ENCODE peak calls at places on chromosome 10, in five cellular contexts. D is HCT116, M is A549, Q is heart left ventricle, V is K562. G is an unnamed sample.

GRCh38 chr10:16606421-16606820 is 84.7 kb upstream of the C1QL3 start:
- DNase-seq in D (no peak), M (no peak), Q (no peak), V (no peak), G (no peak)

GRCh38 chr10:19745672-19746071 is 70.6 kb upstream of the PLXDC2 start:
- DNase-seq in D (no peak), M (no peak), Q (no peak), V (no peak), G (no peak)

GRCh38 chr10:105769248-105770184 is 1128.4 kb downstream of the SORCS3 start:
- DNase-seq in D (no peak), M (no peak), Q (no peak), V (no peak), G (no peak)

GRCh38 chr10:99917963-99918825 is 91.6 kb downstream of the DNMBP start:
- DNase-seq in D (no peak), M (peak), Q (peak), V (no peak), G (no peak)

GRCh38 chr10:30562787-30563186 is 66.8 kb downstream of the LYZL2 start:
- DNase-seq in D (no peak), M (no peak), Q (no peak), V (no peak), G (no peak)

GRCh38 chr10:33416691-33417090 is 82.2 kb upstream of the NRP1 start:
- DNase-seq in D (no peak), M (no peak), Q (no peak), V (no peak), G (no peak)

GRCh38 chr10:120962386-120963052 is 111.4 kb downstream of the WDR11 start:
- DNase-seq in D (no peak), M (no peak), Q (no peak), V (no peak), G (no peak)

GRCh38 chr10:75407296-75407715 is 5.7 kb upstream of the ZNF503 start:
- DNase-seq in D (no peak), M (no peak), Q (no peak), V (no peak), G (no peak)

GRCh38 chr10:5525581-5526271 is 965 bp downstream of the CALML3 start:
- DNase-seq in D (no peak), M (no peak), Q (no peak), V (no peak), G (no peak)

GRCh38 chr10:5526691-5527331 is 2.0 kb downstream of the CALML3 start:
- DNase-seq in D (no peak), M (no peak), Q (no peak), V (no peak), G (no peak)

GRCh38 chr10:5522913-5523560 is 1.7 kb upstream of the CALML3 start:
- DNase-seq in D (no peak), M (no peak), Q (no peak), V (peak), G (no peak)

GRCh38 chr10:5524721-5525531 is at the start of gene CALML3:
- DNase-seq in D (no peak), M (no peak), Q (no peak), V (no peak), G (no peak)

GRCh38 chr10:5523796-5524574 is 776 bp upstream of the CALML3 start:
- DNase-seq in D (no peak), M (no peak), Q (no peak), V (no peak), G (no peak)
- TF ChIP-seq POLR2A in D (no peak), M (no peak), Q (no peak), V (no peak), G (no peak)

GRCh38 chr10:90871761-90872647 is at the start of gene RPP30:
- DNase-seq in D (no peak), M (peak), Q (peak), V (peak), G (peak)
- TF ChIP-seq POLR2A in D (peak), M (peak), Q (no peak), V (peak), G (peak)

DNA sequence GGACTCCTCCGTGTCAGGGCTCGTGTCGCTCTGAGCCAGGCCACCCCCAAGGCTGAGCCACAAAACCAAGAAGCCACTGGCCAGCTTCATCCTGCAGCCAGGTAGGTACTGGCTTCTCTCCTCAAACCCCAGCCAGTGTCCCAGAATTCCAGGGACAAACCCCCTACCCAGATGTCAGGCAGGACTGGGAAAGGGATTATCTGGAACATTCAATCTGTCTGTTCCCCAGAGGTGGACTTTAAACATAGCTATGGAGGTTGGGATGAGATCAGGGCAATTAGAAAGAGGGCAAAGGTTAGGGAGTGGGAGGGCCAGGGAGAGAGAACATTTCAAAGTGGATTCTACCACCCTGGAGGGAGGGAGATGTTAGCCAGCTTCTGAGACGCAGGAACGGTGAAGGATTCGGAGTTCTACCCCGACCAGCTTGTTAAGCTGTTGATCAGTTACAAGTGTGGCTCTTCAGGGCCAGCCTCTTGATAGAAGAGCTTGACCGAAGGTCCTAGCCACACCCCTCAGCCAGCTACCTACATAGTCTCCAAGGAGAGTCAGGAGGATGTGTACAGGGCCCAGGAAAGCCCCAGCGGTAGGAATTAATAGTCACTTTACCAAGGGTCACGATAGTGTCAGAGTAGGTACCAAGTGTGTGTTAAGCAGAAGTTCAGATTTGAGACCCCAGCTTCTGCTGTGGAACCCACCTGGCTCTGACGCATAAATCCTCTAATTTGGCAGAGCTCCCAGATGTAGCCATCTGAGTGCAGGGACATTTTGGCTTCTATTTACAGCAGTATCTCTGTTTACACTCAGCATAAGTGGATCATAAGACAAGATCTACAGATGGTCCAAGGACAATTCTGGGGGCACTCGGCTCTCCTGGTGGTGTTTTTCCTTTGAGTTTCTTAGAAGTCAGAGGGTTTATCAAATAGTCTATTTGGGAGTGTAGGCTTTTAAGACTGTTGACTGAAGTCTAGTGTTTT is at the start of gene PLA2G12B:
- DNase-seq in D (no peak), M (no peak), Q (no peak), V (no peak), G (no peak)
- TF ChIP-seq POLR2A in D (no peak), M (no peak), Q (no peak), V (no peak), G (no peak)

GRCh38 chr10:74150151-74151056 is at the start of gene AP3M1:
- DNase-seq in D (no peak), M (no peak), Q (peak), V (peak), G (peak)
- TF ChIP-seq POLR2A in D (peak), M (peak), Q (no peak), V (peak), G (peak)

DNA sequence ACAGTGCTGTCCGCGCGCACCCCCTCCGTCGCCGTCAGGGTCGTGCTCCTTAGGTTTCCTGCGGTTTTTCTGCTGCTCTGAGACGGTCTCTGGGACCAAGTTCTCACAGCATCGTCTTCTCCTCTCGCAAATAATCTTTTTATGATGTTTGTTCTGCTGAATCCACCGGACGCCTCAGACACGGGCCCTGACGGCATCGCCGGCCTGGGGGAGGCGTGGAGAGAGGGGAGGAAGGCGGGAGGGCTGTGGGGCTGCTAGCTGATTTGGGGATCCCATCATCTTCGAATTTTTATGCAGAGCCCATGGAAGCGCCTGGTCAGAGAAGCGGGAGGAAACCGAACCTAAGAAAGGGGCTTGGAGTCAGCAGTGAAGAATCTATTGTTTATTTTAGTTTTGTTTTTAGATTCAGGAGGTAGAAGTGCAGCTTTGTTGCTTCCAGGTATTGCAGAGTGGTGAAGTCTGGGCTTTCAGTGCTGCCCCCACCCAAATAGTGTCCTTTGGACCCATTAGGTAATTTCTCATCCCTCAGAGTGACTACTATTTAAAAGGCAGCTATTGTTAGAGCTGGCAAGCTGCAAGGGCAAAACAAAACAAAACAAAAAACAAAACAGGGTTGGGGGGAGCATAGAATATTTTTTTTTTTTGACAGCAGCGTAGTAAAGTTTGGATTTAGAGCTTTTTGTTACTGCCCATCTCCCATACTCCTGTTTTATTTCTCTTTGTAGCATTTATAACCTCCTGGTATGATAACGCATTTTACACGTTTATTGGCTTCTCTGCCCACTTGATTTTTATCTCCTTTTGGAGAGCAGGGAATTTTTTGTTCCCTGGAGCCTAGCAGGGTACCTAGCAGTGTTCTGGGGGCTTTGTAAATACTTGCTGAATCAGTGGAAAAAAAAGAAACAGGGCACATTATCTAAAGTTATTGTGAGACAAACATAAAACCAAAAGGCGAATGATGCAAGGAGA is 92.6 kb downstream of the SPAG6 start:
- DNase-seq in D (no peak), M (no peak), Q (no peak), V (no peak), G (peak)
- TF ChIP-seq POLR2A in D (no peak), M (no peak), Q (no peak), V (no peak), G (no peak)

DNA sequence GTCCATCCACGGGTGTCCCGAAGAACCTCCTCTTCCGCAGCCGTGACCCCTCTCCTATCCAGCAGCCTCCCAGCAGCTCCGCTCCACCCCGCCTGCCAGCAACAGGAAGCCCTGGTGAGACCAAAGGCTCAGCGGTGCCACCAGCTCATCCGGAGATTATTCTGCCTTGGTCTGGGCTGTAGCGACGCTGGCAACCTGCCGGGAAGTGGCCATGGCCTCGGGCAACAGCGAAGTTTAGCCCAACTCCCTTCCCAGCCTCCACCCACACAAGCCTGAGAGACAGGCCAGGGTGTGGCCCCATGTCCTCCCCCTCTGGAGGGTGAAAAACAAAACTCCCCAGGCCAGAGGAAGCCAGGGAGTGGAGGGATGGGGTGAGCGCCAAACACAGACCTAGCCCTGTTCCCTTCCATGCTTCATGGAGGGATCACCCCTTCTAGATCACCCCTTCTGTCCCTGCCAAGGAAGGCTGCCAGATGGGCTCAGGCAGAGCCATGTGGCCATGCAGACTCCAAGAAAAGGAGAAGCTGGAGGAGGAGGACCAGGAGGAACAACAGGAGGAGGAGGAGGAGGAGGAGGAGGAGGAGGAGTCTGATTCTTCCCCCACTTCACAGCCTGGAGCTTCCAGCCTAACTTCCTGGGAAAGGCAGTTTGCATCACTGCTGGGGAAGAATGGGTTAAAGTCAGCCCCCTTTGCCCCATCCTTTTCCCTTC is 924 bp downstream of the CALHM2 start:
- DNase-seq in D (peak), M (peak), Q (peak), V (peak), G (peak)
- TF ChIP-seq POLR2A in D (no peak), M (no peak), Q (no peak), V (no peak), G (no peak)